ENCODE peak calls at places on chromosomes 7 and 10, in five cellular contexts. E is activated CD8-positive, alpha-beta memory T cell treated with anti-CD3 and anti-CD28 coated beads for 24 hours; F is KG1; J is gastrocnemius medialis; W is astrocyte of the spinal cord. P is an unnamed sample.

GRCh38 chr7:43656997-43657396 is 72.3 kb downstream of the COA1 start:
- DNase-seq in W (no peak), F (no peak), J (no peak), E (no peak), P (no peak)

GRCh38 chr10:48612241-48612943 is 7.5 kb upstream of the ARHGAP22 start:
- DNase-seq in J (no peak), W (peak), E (peak), F (no peak), P (no peak)

GRCh38 chr10:103192089-103192450 is 1.0 kb downstream of the NT5C2 start:
- DNase-seq in J (no peak), E (no peak), F (no peak), W (no peak), P (peak)

GRCh38 chr7:4707134-4707651 is 25.1 kb downstream of the FOXK1 start:
- DNase-seq in F (no peak), E (no peak), W (peak), J (no peak), P (no peak)

GRCh38 chr7:136114966-136115762 is 138.0 kb upstream of the MTPN start:
- DNase-seq in W (peak), F (no peak), J (no peak), E (peak), P (peak)

GRCh38 chr10:77879065-77879464 is 47.5 kb downstream of the DLG5 start:
- DNase-seq in F (no peak), E (no peak), W (no peak), J (no peak), P (no peak)

GRCh38 chr10:124744047-124744687 is at the start of gene FAM53B:
- DNase-seq in F (peak), E (peak), W (peak), J (peak), P (peak)

GRCh38 chr7:136685506-136685905 is 182.9 kb upstream of the CHRM2 start:
- DNase-seq in J (no peak), F (no peak), W (no peak), E (no peak), P (no peak)

GRCh38 chr7:22238354-22239311 is 118.3 kb downstream of the RAPGEF5 start:
- DNase-seq in W (peak), J (no peak), E (no peak), F (no peak), P (no peak)

GRCh38 chr7:41470081-41470480 is 232.8 kb downstream of the INHBA start:
- DNase-seq in E (no peak), W (no peak), F (no peak), J (no peak), P (no peak)

GRCh38 chr10:77532068-77532467 is 105.5 kb downstream of the KCNMA1 start:
- DNase-seq in E (no peak), W (peak), F (no peak), J (no peak), P (no peak)

GRCh38 chr10:58477122-58477521 is 35.5 kb upstream of the BICC1 start:
- DNase-seq in J (no peak), W (peak), F (no peak), E (no peak), P (peak)